ENCODE peak calls at places on chromosomes 1 and 21, in four cellular contexts. E is cerebellum, N is 8988T, P is GM12891. B is an unnamed sample.

GRCh38 chr1:85134583-85135455 is 66.0 kb downstream of the SYDE2 start:
- DNase-seq in E (no peak), N (no peak), P (no peak), B (no peak)

GRCh38 chr1:229381234-229381633 is 38.4 kb upstream of the CCSAP start:
- DNase-seq in E (no peak), N (no peak), P (no peak), B (no peak)

GRCh38 chr1:54952950-54953718 is 27.3 kb upstream of the TMEM61 start:
- DNase-seq in E (no peak), N (no peak), P (no peak), B (no peak)

GRCh38 chr1:53591924-53592323 is 132.7 kb downstream of the DMRTB1 start:
- DNase-seq in E (no peak), N (no peak), P (no peak), B (no peak)

GRCh38 chr1:169295425-169295824 is 72.2 kb downstream of the NME7 start:
- DNase-seq in E (no peak), N (no peak), P (no peak), B (no peak)

GRCh38 chr1:33331444-33332356 is 10.8 kb upstream of the A3GALT2 start:
- DNase-seq in E (no peak), N (no peak), P (no peak), B (no peak)

GRCh38 chr1:80054129-80054528 is 1047.6 kb upstream of the ADGRL4 start:
- DNase-seq in E (no peak), N (no peak), P (no peak), B (peak; percentile 51)

GRCh38 chr1:167676916-167677848 is 44.6 kb upstream of the MPZL1 start:
- DNase-seq in E (no peak), N (no peak), P (no peak), B (no peak)

GRCh38 chr21:29189358-29189757 is 58.9 kb downstream of the MAP3K7CL start:
- DNase-seq in E (no peak), N (no peak), P (no peak), B (no peak)

GRCh38 chr1:87915771-87916170 is 587.1 kb downstream of the LMO4 start:
- DNase-seq in E (no peak), N (no peak), P (no peak), B (no peak)

GRCh38 chr1:39205781-39206464 is 1.4 kb downstream of the MACF1 start:
- DNase-seq in E (no peak), N (no peak), P (no peak), B (no peak)

B was measured in T47D.